ENCODE peak calls at places on chromosomes 11 and 22, in ten cellular contexts. F is aorta; K is psoas muscle; J is K562; C is body of pancreas; N is CD8-positive, alpha-beta memory T cell; V is mammary epithelial cell; X is heart right ventricle; L is cardiac fibroblast; O is AG10803. H is an unnamed sample.

GRCh38 chr22:45769569-45770210 is 98.1 kb downstream of the ATXN10 start:
- DNase-seq in F (no peak), K (peak; percentile 67), J (no peak), C (no peak), N (no peak), V (no peak), X (no peak), L (no peak), O (peak; percentile 74), H (no peak)

GRCh38 chr11:104704888-104705287 is 193.4 kb downstream of the CASP12 start:
- DNase-seq in F (no peak), K (no peak), J (no peak), C (no peak), N (no peak), V (no peak), X (no peak), L (no peak), O (no peak), H (no peak)

GRCh38 chr22:35377735-35378134 is 3.2 kb upstream of the HMOX1 start:
- DNase-seq in F (no peak), K (no peak), J (no peak), C (no peak), N (no peak), V (no peak), X (no peak), L (no peak), O (no peak), H (no peak)

GRCh38 chr11:107252429-107253161 is 205.0 kb downstream of the CWF19L2 start:
- DNase-seq in F (no peak), K (no peak), J (no peak), C (no peak), N (no peak), V (no peak), X (no peak), L (no peak), O (no peak), H (no peak)

GRCh38 chr11:67027943-67028542 is 5.1 kb downstream of the SYT12 start:
- DNase-seq in F (no peak), K (no peak), J (no peak), C (no peak), N (no peak), V (peak; percentile 70), X (no peak), L (no peak), O (no peak), H (no peak)

GRCh38 chr22:25987948-25988347 is 181.3 kb upstream of the SEZ6L start:
- DNase-seq in F (no peak), K (no peak), J (no peak), C (no peak), N (no peak), V (no peak), X (no peak), L (no peak), O (no peak), H (no peak)

GRCh38 chr11:46489668-46490560 is 98.3 kb upstream of the CHRM4 start:
- DNase-seq in F (no peak), K (no peak), J (peak; percentile 49), C (no peak), N (peak; percentile 12), V (peak; percentile 32), X (no peak), L (peak; percentile 69), O (peak; percentile 43), H (peak; percentile 55)

GRCh38 chr22:49310354-49310753 is 517.3 kb downstream of the BRD1 start:
- DNase-seq in F (peak; percentile 38), K (no peak), J (no peak), C (no peak), N (no peak), V (no peak), X (no peak), L (no peak), O (no peak), H (no peak)

GRCh38 chr11:119594639-119595249 is 134.3 kb downstream of the NECTIN1 start:
- DNase-seq in F (no peak), K (no peak), J (peak; percentile 77), C (no peak), N (no peak), V (peak; percentile 31), X (no peak), L (peak; percentile 66), O (peak; percentile 47), H (peak; percentile 86)

GRCh38 chr11:72668645-72669347 is 5.4 kb downstream of the PDE2A start:
- DNase-seq in F (no peak), K (no peak), J (no peak), C (no peak), N (no peak), V (peak; percentile 29), X (no peak), L (no peak), O (no peak), H (no peak)

GRCh38 chr11:93530468-93530826 is 12.7 kb downstream of the SMCO4 start:
- DNase-seq in F (no peak), K (no peak), J (no peak), C (no peak), N (no peak), V (no peak), X (no peak), L (no peak), O (no peak), H (no peak)

GRCh38 chr11:65089621-65090020 is 5.6 kb downstream of the ZFPL1 start:
- DNase-seq in F (no peak), K (no peak), J (no peak), C (no peak), N (no peak), V (no peak), X (no peak), L (no peak), O (no peak), H (no peak)
- H3K4me3 ChIP-seq in F (no peak overlapping the region), K (no peak overlapping the region), J (no peak overlapping the region), C (no peak overlapping the region), N (no peak overlapping the region), V (no peak overlapping the region), X (no peak overlapping the region), L (no peak overlapping the region), O (no peak overlapping the region), H (no peak overlapping the region)

GRCh38 chr11:69914286-69915150 is 95.3 kb upstream of the FGF3 start:
- DNase-seq in F (peak; percentile 69), K (peak; percentile 40), J (no peak), C (no peak), N (no peak), V (peak; percentile 85), X (no peak), L (no peak), O (no peak), H (no peak)
- H3K4me3 ChIP-seq in F (no peak overlapping the region), K (no peak overlapping the region), J (no peak overlapping the region), C (no peak overlapping the region), N (no peak overlapping the region), V (peak overlapping the region; percentile 20), X (no peak overlapping the region), L (no peak overlapping the region), O (no peak overlapping the region), H (no peak overlapping the region)

DNA sequence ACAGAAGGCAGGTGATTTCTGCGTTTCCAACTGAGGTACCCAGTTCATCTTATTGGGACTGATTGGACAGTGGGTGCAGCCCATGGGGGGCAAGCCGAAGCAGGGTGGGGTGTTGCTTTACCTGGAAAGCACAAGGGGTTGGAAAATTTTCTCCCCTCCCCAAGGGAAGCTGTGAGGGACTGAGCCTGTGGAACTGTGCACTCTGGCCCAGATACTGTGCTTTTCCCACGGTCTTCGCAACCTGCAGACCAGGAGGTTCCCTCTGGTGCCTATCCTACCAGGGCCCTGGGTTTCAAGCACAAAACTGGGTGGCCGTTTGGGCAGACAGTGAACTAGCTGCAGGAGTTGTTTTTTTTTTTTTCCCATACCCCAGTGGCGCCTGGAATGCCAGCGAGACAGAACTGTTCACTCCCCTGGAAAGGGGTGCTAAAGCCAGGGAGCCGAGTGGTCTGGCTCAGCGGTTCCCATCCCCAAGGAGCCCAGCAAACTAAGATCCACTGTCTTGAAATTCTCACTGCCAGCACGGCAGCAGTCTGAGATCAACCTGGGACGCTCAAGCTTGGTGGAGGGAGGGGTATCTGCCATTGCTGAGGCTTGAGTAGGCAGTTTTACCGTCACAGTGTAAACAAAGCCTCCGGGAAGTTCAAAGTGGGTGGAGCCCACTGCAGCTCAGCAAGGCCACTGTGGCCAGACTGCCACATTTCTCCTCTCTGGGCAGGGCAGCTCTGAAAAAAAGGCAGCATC is 97.2 kb downstream of the JRKL start:
- DNase-seq in F (no peak), K (no peak), J (no peak), C (peak; percentile 38), N (no peak), V (peak; percentile 18), X (no peak), L (peak; percentile 31), O (no peak), H (peak; percentile 40)
- H3K4me3 ChIP-seq in F (no peak overlapping the region), K (no peak overlapping the region), J (peak overlapping the region; percentile 34), C (no peak overlapping the region), N (no peak overlapping the region), V (no peak overlapping the region), X (no peak overlapping the region), L (no peak overlapping the region), O (no peak overlapping the region), H (peak overlapping the region; percentile 9)

GRCh38 chr11:29120329-29120695 is 896.5 kb downstream of the KCNA4 start:
- DNase-seq in F (no peak), K (no peak), J (no peak), C (no peak), N (no peak), V (no peak), X (no peak), L (no peak), O (peak; percentile 13), H (no peak)
- H3K4me3 ChIP-seq in F (no peak overlapping the region), K (no peak overlapping the region), J (no peak overlapping the region), C (no peak overlapping the region), N (no peak overlapping the region), V (no peak overlapping the region), X (no peak overlapping the region), L (peak overlapping the region; percentile 27), O (no peak overlapping the region), H (no peak overlapping the region)

GRCh38 chr22:27107824-27108223 is 450.4 kb downstream of the MIAT start:
- DNase-seq in F (peak; percentile 92), K (peak; percentile 72), J (no peak), C (peak; percentile 64), N (no peak), V (peak; percentile 94), X (peak; percentile 27), L (peak; percentile 87), O (peak; percentile 96), H (peak; percentile 97)

GRCh38 chr22:27105142-27106025 is 448.0 kb downstream of the MIAT start:
- DNase-seq in F (peak; percentile 88), K (peak; percentile 83), J (no peak), C (no peak), N (no peak), V (no peak), X (peak; percentile 66), L (peak; percentile 91), O (peak; percentile 92), H (peak; percentile 95)

GRCh38 chr22:27107005-27107404 is 449.6 kb downstream of the MIAT start:
- DNase-seq in F (no peak), K (no peak), J (no peak), C (no peak), N (no peak), V (no peak), X (no peak), L (no peak), O (no peak), H (no peak)

GRCh38 chr22:27110985-27111451 is 453.6 kb downstream of the MIAT start:
- DNase-seq in F (no peak), K (no peak), J (no peak), C (no peak), N (no peak), V (no peak), X (no peak), L (peak; percentile 54), O (peak; percentile 56), H (peak; percentile 90)

GRCh38 chr22:27108425-27109114 is 451.2 kb downstream of the MIAT start:
- DNase-seq in F (peak; percentile 87), K (peak; percentile 76), J (no peak), C (peak; percentile 27), N (no peak), V (no peak), X (no peak), L (peak; percentile 47), O (no peak), H (no peak)
- H3K4me3 ChIP-seq in F (no peak overlapping the region), K (no peak overlapping the region), J (no peak overlapping the region), C (no peak overlapping the region), N (no peak overlapping the region), V (no peak overlapping the region), X (no peak overlapping the region), L (no peak overlapping the region), O (no peak overlapping the region), H (no peak overlapping the region)